ENCODE peak calls at places on chromosomes 2 and 18, in ten cellular contexts. W is CD8-positive, alpha-beta memory T cell; O is HCT116; Q is esophagus muscularis mucosa; B is cardiac fibroblast; R is AG10803; X is GM23248; E is kidney epithelial cell; K is tibial artery; N is AG04450. T is an unnamed sample.

GRCh38 chr18:48887294-48887904 is 63.4 kb downstream of the SMAD7 start:
- DNase-seq in E (no peak), B (no peak), K (peak; percentile 56), O (no peak), N (no peak), X (no peak), W (no peak), Q (no peak), R (no peak), T (no peak)

GRCh38 chr2:42865884-42866861 is 73.8 kb upstream of the HAAO start:
- DNase-seq in R (no peak), X (no peak), E (no peak), W (no peak), N (no peak), B (peak; percentile 54), O (no peak), K (peak; percentile 82), Q (no peak), T (no peak)

GRCh38 chr2:72827999-72828646 is 2.3 kb upstream of the EXOC6B start:
- DNase-seq in K (no peak), B (peak; percentile 63), N (peak; percentile 56), E (no peak), X (peak; percentile 28), O (no peak), R (peak; percentile 14), W (no peak), Q (no peak), T (no peak)

GRCh38 chr2:221485500-221485870 is 86.6 kb downstream of the EPHA4 start:
- DNase-seq in K (no peak), W (no peak), N (no peak), Q (no peak), O (no peak), E (no peak), X (peak; percentile 62), R (peak; percentile 79), B (no peak), T (no peak)

GRCh38 chr2:190447766-190448165 is 39.6 kb downstream of the MFSD6 start:
- DNase-seq in Q (no peak), O (no peak), R (no peak), W (no peak), K (no peak), X (no peak), N (no peak), B (no peak), E (no peak), T (no peak)

GRCh38 chr2:222142027-222142426 is 156.8 kb downstream of the PAX3 start:
- DNase-seq in N (no peak), B (no peak), R (peak; percentile 39), W (no peak), E (peak; percentile 70), Q (no peak), X (peak; percentile 1), K (no peak), O (no peak), T (no peak)

GRCh38 chr2:191687867-191688266 is 9.9 kb downstream of the NABP1 start:
- DNase-seq in X (no peak), B (no peak), N (no peak), E (no peak), R (no peak), W (no peak), K (no peak), O (no peak), Q (no peak), T (no peak)

GRCh38 chr2:31131871-31132270 is 6.4 kb downstream of the GALNT14 start:
- DNase-seq in K (no peak), N (no peak), W (no peak), R (no peak), B (no peak), X (no peak), Q (no peak), E (no peak), O (no peak), T (no peak)

GRCh38 chr2:208638059-208638458 is 231.5 kb downstream of the PTH2R start:
- DNase-seq in X (no peak), W (no peak), R (no peak), O (no peak), K (no peak), B (no peak), N (no peak), E (no peak), Q (no peak), T (no peak)

GRCh38 chr18:49048361-49048760 is 97.6 kb upstream of the SMAD7 start:
- DNase-seq in X (peak; percentile 86), Q (no peak), N (peak; percentile 58), K (no peak), E (peak; percentile 54), B (peak; percentile 49), O (no peak), W (no peak), R (peak; percentile 96), T (peak; percentile 73)

GRCh38 chr2:69490486-69490885 is 53.3 kb upstream of the NFU1 start:
- DNase-seq in B (no peak), Q (no peak), O (no peak), E (no peak), N (no peak), W (no peak), R (no peak), X (no peak), K (no peak), T (no peak)

DNA sequence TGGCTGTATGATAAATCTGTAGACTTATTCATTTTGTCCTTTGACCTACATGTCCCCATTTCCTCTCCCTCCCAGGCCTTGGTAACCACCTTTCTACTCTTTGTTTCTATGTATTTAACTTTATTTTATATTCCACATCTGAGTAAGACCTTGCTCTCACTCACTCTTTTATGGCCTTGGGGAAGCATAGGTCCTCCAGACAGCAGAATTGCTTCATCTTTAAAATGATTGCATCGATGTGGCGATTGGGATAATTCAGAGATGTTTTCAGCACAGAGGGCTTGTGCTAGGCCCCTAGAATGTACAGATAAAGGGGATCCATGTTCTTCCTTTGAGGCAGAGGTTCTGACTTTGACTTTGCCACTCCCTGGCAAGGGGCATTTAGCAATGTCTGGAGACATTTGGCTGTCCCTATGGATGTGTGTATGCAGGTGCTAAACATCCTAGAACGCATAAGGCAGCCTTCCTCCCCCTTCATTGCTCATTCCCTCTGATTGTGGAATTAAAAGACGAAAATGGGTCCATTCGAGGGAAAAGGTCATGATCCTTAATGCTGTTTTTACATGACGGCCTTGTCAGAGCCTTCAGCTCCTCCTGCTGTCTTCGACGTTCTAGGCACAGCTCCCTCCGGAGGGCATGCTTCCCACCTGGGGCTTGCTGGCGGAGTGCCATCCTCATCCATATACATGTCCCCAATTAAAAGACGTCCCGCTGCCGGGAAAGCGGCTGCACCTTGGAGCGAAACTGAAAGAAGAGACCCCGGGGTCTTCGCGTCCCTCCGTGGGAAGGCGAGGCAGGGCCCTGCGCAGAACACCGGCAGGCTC is 1.1 kb upstream of the GPR39 start:
- DNase-seq in W (no peak), N (no peak), X (peak; percentile 55), R (peak; percentile 27), O (no peak), K (no peak), E (no peak), B (peak; percentile 11), Q (no peak), T (peak; percentile 48)
- H3K4me3 ChIP-seq in W (no peak overlapping the region), N (peak overlapping the region; percentile 69), X (peak overlapping the region; percentile 72), R (peak overlapping the region; percentile 70), O (peak overlapping the region; percentile 46), K (peak overlapping the region; percentile 49), E (peak overlapping the region; percentile 53), B (peak overlapping the region; percentile 56), Q (peak overlapping the region; percentile 69), T (peak overlapping the region; percentile 47)

GRCh38 chr2:172558372-172558771 is 2.5 kb downstream of the PDK1 start:
- DNase-seq in O (no peak), N (no peak), B (no peak), W (no peak), R (no peak), K (no peak), Q (no peak), E (no peak), X (peak; percentile 6), T (no peak)
- H3K4me3 ChIP-seq in O (no peak overlapping the region), N (no peak overlapping the region), B (no peak overlapping the region), W (no peak overlapping the region), R (no peak overlapping the region), K (no peak overlapping the region), Q (no peak overlapping the region), E (no peak overlapping the region), X (peak overlapping the region; percentile 91), T (peak overlapping the region; percentile 77)

GRCh38 chr18:46920067-46920466 is 2.7 kb downstream of the KATNAL2 start:
- DNase-seq in Q (no peak), K (no peak), W (no peak), E (no peak), B (no peak), X (no peak), N (no peak), R (no peak), O (no peak), T (no peak)

GRCh38 chr18:46917808-46918600 is 602 bp downstream of the KATNAL2 start:
- DNase-seq in O (no peak), B (peak; percentile 36), E (no peak), K (no peak), W (peak; percentile 1), Q (no peak), R (peak; percentile 22), X (peak; percentile 64), N (no peak), T (no peak)

GRCh38 chr18:46917108-46917807 is at the start of the genes KATNAL2 and PIAS2:
- DNase-seq in Q (peak; percentile 92), N (no peak), O (peak; percentile 21), W (peak; percentile 74), K (peak; percentile 88), B (peak; percentile 82), X (peak; percentile 89), E (no peak), R (peak; percentile 65), T (no peak)

GRCh38 chr18:46916551-46917107 is 678 bp downstream of the PIAS2 start:
- DNase-seq in K (no peak), O (no peak), Q (no peak), E (no peak), R (peak; percentile 29), B (peak; percentile 40), W (peak; percentile 53), N (no peak), X (peak; percentile 61), T (no peak)

DNA sequence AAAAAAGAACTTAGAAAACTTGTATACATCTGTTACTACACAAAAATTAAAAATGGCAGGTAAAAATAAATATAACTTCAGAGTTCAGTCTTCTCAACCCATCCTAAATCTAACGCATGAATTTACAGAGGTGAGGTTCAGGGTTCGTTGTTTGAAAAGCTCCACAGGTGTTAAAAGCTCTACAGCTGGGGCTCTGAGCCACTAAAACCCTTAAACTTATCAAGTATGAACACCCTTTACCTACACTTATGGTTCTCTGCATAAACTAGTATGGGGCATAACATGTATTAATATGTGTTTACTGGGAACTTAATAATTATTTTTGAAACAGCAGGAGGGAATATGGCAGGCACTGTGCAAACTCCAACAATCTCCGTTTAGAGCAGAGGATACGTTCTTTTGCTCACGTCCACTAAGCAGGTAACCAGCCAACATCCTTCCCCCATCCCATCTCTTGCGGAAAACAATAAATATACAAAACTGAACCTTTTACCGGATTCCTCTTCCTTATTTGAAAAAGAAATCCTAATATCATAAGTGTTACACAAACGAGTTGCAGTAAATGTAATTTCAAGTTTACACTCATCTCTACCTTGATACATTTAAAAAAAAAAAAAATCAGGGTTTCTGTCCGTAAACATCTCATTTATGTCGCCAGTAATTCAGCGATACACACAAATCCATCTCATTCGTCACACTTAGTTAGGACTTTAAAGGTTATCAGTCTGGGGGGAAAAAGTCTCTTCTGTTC is 1.3 kb downstream of the PIAS2 start:
- DNase-seq in E (no peak), N (no peak), R (no peak), K (no peak), Q (no peak), W (no peak), B (no peak), X (peak; percentile 30), O (no peak), T (no peak)
- H3K4me3 ChIP-seq in E (peak overlapping the region; percentile 88), N (peak overlapping the region; percentile 83), R (peak overlapping the region; percentile 82), K (peak overlapping the region; percentile 68), Q (peak overlapping the region; percentile 91), W (peak overlapping the region; percentile 79), B (peak overlapping the region; percentile 62), X (peak overlapping the region; percentile 87), O (peak overlapping the region; percentile 59), T (peak overlapping the region; percentile 79)

GRCh38 chr2:15553951-15554350 is 7.2 kb downstream of the NBAS start:
- DNase-seq in N (no peak), R (no peak), Q (no peak), K (no peak), E (no peak), W (no peak), B (no peak), O (no peak), X (no peak), T (no peak)
- H3K4me3 ChIP-seq in N (no peak overlapping the region), R (no peak overlapping the region), Q (no peak overlapping the region), K (no peak overlapping the region), E (no peak overlapping the region), W (no peak overlapping the region), B (no peak overlapping the region), O (no peak overlapping the region), X (no peak overlapping the region), T (no peak overlapping the region)